ENCODE peak calls at places on chromosome 11, in four cellular contexts. F is right cardiac atrium, Q is aorta, V is natural killer cell. H is an unnamed sample.

GRCh38 chr11:125229006-125229405 is 64.5 kb downstream of the PKNOX2 start:
- ATAC-seq in Q (no peak), V (no peak), F (no peak), H (no peak)

GRCh38 chr11:116808262-116809175 is 14.6 kb downstream of the APOA4 start:
- ATAC-seq in Q (no peak), V (no peak), F (no peak), H (peak)

GRCh38 chr11:12235549-12235944 is 125.2 kb downstream of the MICAL2 start:
- ATAC-seq in F (no peak), V (peak), Q (no peak), H (no peak)

GRCh38 chr11:95289378-95289777 is 58.4 kb upstream of the SESN3 start:
- ATAC-seq in F (no peak), Q (no peak), V (no peak), H (peak)

GRCh38 chr11:2459796-2460531 is 15.2 kb downstream of the KCNQ1 start:
- ATAC-seq in V (no peak), F (no peak), Q (no peak), H (no peak)

GRCh38 chr11:9530901-9531625 is 42.4 kb upstream of the WEE1 start:
- ATAC-seq in Q (no peak), V (no peak), F (no peak), H (peak)

GRCh38 chr11:61680622-61681191 is 516 bp downstream of the DAGLA start:
- ATAC-seq in Q (no peak), F (no peak), V (no peak), H (no peak)

GRCh38 chr11:12506502-12506921 is 129.1 kb downstream of the PARVA start:
- ATAC-seq in V (no peak), F (no peak), Q (no peak), H (no peak)

GRCh38 chr11:18280438-18281046 is 14.5 kb downstream of the SAA1 start:
- ATAC-seq in V (no peak), F (no peak), Q (no peak), H (no peak)

GRCh38 chr11:61195016-61195695 is 8.2 kb upstream of the PGA3 start:
- ATAC-seq in Q (no peak), V (no peak), F (no peak), H (no peak)

GRCh38 chr11:119169272-119169719 is 771 bp downstream of the NLRX1 start:
- ATAC-seq in Q (peak), V (peak), F (peak), H (peak)